ENCODE peak calls at places on chromosomes 1 and 21, in eight cellular contexts. M is Peyer's patch; V is tibial artery; J is prostate gland; B is BJ; S is breast epithelium; G is uterus; F is effector memory CD4-positive, alpha-beta T cell. N is an unnamed sample.

GRCh38 chr1:98677288-98677687 is 15.8 kb downstream of the SNX7 start:
- DNase-seq in G (no peak), B (no peak), J (peak; percentile 16), M (no peak), V (no peak), F (no peak), S (no peak), N (no peak)

GRCh38 chr1:223714849-223715709 is 2.7 kb downstream of the CAPN2 start:
- DNase-seq in V (no peak), F (no peak), S (no peak), M (peak; percentile 55), B (peak; percentile 75), G (no peak), J (peak; percentile 50), N (peak; percentile 69)

GRCh38 chr21:41138711-41139110 is 29.2 kb upstream of the BACE2 start:
- DNase-seq in G (no peak), F (no peak), B (no peak), V (no peak), M (no peak), S (no peak), J (no peak), N (no peak)

GRCh38 chr1:50047916-50048694 is 24.4 kb upstream of the AGBL4 start:
- DNase-seq in B (no peak), J (no peak), M (no peak), F (no peak), S (peak; percentile 49), G (no peak), V (no peak), N (peak; percentile 78)

GRCh38 chr21:35933466-35933865 is 126.9 kb downstream of the SETD4 start:
- DNase-seq in F (no peak), B (peak; percentile 89), J (no peak), S (no peak), V (peak; percentile 83), G (peak; percentile 71), M (no peak), N (no peak)

GRCh38 chr1:109821831-109822745 is 58.4 kb upstream of the EPS8L3 start:
- DNase-seq in G (no peak), B (no peak), V (peak; percentile 86), J (no peak), S (no peak), M (no peak), F (no peak), N (no peak)

GRCh38 chr1:234772345-234773147 is 162.6 kb upstream of the IRF2BP2 start:
- DNase-seq in V (peak; percentile 85), G (peak; percentile 54), S (peak; percentile 58), J (peak; percentile 67), B (peak; percentile 96), F (peak; percentile 69), M (peak; percentile 94), N (peak; percentile 56)

GRCh38 chr1:231807498-231807897 is 180.9 kb downstream of the DISC1 start:
- DNase-seq in M (no peak), G (no peak), J (peak; percentile 15), B (no peak), V (no peak), S (no peak), F (no peak), N (no peak)

GRCh38 chr1:98196012-98196411 is 275.2 kb upstream of the DPYD start:
- DNase-seq in F (no peak), S (no peak), V (no peak), G (no peak), B (no peak), J (no peak), M (no peak), N (no peak)

GRCh38 chr1:80436851-80437250 is 1363.9 kb upstream of the ADGRL2 start:
- DNase-seq in S (no peak), B (no peak), F (no peak), M (no peak), J (no peak), G (no peak), V (no peak), N (no peak)

GRCh38 chr1:59265622-59266021 is 31.3 kb upstream of the FGGY start:
- DNase-seq in G (no peak), V (no peak), M (no peak), B (no peak), J (no peak), F (no peak), S (no peak), N (no peak)

GRCh38 chr1:206541236-206541833 is 34.0 kb downstream of the RASSF5 start:
- DNase-seq in V (no peak), B (no peak), M (no peak), J (no peak), G (no peak), S (no peak), F (no peak), N (no peak)

GRCh38 chr1:185401019-185401418 is 84.0 kb upstream of the IVNS1ABP start:
- DNase-seq in S (no peak), M (no peak), B (no peak), G (no peak), V (no peak), F (no peak), J (no peak), N (peak; percentile 66)

GRCh38 chr1:247077234-247077633 is 1.4 kb downstream of the ZNF670 start:
- DNase-seq in S (no peak), F (no peak), G (no peak), J (no peak), B (no peak), V (no peak), M (no peak), N (no peak)
- H3K4me3 ChIP-seq in S (no peak overlapping the region), F (no peak overlapping the region), G (no peak overlapping the region), J (no peak overlapping the region), B (no peak overlapping the region), V (peak overlapping the region; percentile 82), M (no peak overlapping the region), N (peak overlapping the region; percentile 98)

DNA sequence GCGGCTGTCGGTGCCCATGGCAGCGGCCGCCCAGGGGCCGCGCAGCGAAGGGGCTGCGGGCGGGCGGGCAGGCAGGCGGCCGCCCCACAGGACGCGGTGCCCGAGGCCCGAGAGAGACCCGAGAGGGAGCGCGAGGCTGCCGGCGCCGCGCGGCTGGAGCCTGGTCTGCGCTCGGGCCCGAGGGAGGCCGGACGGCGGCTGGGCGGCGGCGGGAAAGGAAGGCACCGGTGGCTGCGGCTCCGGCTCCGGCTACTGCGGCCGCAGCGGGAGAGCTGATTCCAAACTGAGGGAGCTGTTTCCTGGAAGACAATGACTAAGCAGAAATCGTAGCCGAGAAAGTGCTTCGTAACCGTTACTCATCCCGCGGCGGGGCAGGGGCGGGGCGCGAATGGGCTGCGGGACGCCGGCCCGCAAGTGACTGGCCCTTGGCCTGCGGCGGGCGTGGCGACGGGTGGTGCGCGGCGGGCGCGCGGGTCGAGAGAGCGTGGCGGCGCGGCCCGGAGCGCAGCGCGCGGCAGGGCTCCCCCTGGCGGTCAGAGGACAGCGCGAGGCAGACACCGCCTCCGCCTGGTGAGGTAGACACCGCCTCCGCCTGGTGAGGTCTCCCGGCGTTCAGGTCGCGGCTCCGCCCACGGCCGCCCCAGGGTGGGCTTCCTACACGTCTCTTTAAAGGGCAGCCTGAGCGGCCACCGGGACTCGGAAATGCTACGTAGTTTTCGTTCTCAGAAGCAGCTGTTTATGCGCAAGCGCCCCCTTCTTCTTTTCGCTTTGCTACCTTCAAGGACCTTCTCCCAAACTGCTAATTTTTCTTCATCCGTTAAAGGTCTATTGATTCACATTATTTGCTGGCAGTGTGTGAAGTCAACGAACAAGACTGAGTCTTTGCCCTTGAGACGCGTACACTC is at the start of gene GCLM:
- DNase-seq in F (peak; percentile 87), G (peak; percentile 90), S (peak; percentile 87), M (peak; percentile 95), V (peak; percentile 94), B (peak; percentile 74), J (peak; percentile 82), N (peak; percentile 94)
- H3K36me3 ChIP-seq in F (no peaks in the 10 kb centered on the region), G (no peaks in the 10 kb centered on the region), S (no peaks in the 10 kb centered on the region), M (no peaks in the 10 kb centered on the region), V (no peaks in the 10 kb centered on the region), B (no peaks in the 10 kb centered on the region), J (no peaks in the 10 kb centered on the region), N (no peaks in the 10 kb centered on the region)

GRCh38 chr1:159510223-159510530 is 25.6 kb downstream of the OR10J5 start:
- DNase-seq in G (no peak), M (no peak), S (no peak), B (no peak), F (no peak), V (no peak), J (no peak), N (no peak)

GRCh38 chr1:159509440-159510222 is 26.2 kb downstream of the OR10J5 start:
- DNase-seq in G (no peak), V (no peak), S (no peak), J (no peak), M (no peak), B (no peak), F (no peak), N (no peak)

DNA sequence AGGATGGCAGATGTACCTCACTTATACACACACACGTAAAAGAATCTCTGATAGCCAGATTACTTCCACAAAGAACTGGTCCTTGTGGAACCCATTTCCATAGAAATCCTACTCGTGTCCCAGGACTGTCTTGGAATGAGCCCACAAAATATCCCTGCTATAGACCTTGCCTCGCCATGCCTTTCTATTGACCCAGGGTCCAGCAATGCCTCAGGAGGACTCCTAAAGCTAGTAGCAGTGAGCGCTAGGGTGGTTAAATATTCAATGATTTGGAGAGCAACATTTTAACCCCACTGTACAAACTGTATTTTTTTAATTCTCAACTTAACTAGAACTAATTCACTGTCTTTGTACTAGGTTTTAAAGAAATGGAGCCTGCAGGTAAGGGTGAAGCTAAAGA is 26.9 kb downstream of the OR10J5 start:
- DNase-seq in G (no peak), F (no peak), S (no peak), V (no peak), B (no peak), M (no peak), J (no peak), N (no peak)
- H3K27me3 ChIP-seq in G (no peaks in the 10 kb centered on the region), F (no peaks in the 10 kb centered on the region), S (no peaks in the 10 kb centered on the region), V (no peaks in the 10 kb centered on the region), B (no peaks in the 10 kb centered on the region), M (no peaks in the 10 kb centered on the region), J (no peaks in the 10 kb centered on the region), N (no peaks in the 10 kb centered on the region)

GRCh38 chr1:9631613-9632012 is 19.9 kb upstream of the PIK3CD start:
- DNase-seq in J (no peak), F (no peak), G (no peak), V (no peak), M (no peak), B (no peak), S (no peak), N (no peak)
- H3K4me3 ChIP-seq in J (no peak overlapping the region), F (no peak overlapping the region), G (no peak overlapping the region), V (no peak overlapping the region), M (no peak overlapping the region), B (no peak overlapping the region), S (no peak overlapping the region), N (no peak overlapping the region)

GRCh38 chr1:151756291-151756690 is 7.0 kb downstream of the MRPL9 start:
- DNase-seq in G (no peak), F (no peak), S (no peak), J (no peak), V (no peak), M (no peak), B (no peak), N (no peak)
- H3K36me3 ChIP-seq in G (no peaks in the 10 kb centered on the region), F (peaks cover 28% of the 10 kb centered on the region), S (no peaks in the 10 kb centered on the region), J (no peaks in the 10 kb centered on the region), V (peaks cover 6% of the 10 kb centered on the region), M (no peaks in the 10 kb centered on the region), B (peaks cover 1% of the 10 kb centered on the region), N (peaks cover 8% of the 10 kb centered on the region)